ENCODE peak calls at places on chromosomes 12 and 14, in eight cellular contexts. One of them, this sample, is unnamed.
A peak's percentile ranks its signal among the peaks of the same experiment; 100 is the strongest.

GRCh38 chr14:91018465-91018864 is 42.0 kb downstream of the RPS6KA5 start:
- DNase-seq in transverse colon: no peak
- DNase-seq in RWPE1: no peak
- DNase-seq in sigmoid colon: no peak
- DNase-seq in epithelial cell of esophagus: no peak
- DNase-seq in AG10803: no peak
- DNase-seq in HFF-Myc: no peak
- DNase-seq in left lung: no peak
- DNase-seq in this sample: no peak

GRCh38 chr12:94039914-94040313 is 108.5 kb upstream of the PLXNC1 start:
- DNase-seq in HFF-Myc: no peak
- DNase-seq in RWPE1: no peak
- DNase-seq in transverse colon: no peak
- DNase-seq in sigmoid colon: no peak
- DNase-seq in AG10803: peak; percentile 71
- DNase-seq in epithelial cell of esophagus: no peak
- DNase-seq in left lung: no peak
- DNase-seq in this sample: no peak

GRCh38 chr12:22206111-22206728 is 128.3 kb downstream of the ST8SIA1 start:
- DNase-seq in AG10803: no peak
- DNase-seq in RWPE1: peak; percentile 20
- DNase-seq in left lung: no peak
- DNase-seq in transverse colon: no peak
- DNase-seq in sigmoid colon: no peak
- DNase-seq in epithelial cell of esophagus: peak; percentile 62
- DNase-seq in HFF-Myc: no peak
- DNase-seq in this sample: no peak

GRCh38 chr12:124030510-124030909 is 57.5 kb downstream of the ZNF664 start:
- DNase-seq in AG10803: peak; percentile 74
- DNase-seq in transverse colon: no peak
- DNase-seq in RWPE1: peak; percentile 13
- DNase-seq in HFF-Myc: no peak
- DNase-seq in epithelial cell of esophagus: peak; percentile 11
- DNase-seq in sigmoid colon: no peak
- DNase-seq in left lung: no peak
- DNase-seq in this sample: no peak

GRCh38 chr14:33733721-33734120 is 217.2 kb downstream of the EGLN3 start:
- DNase-seq in sigmoid colon: no peak
- DNase-seq in left lung: no peak
- DNase-seq in HFF-Myc: no peak
- DNase-seq in epithelial cell of esophagus: no peak
- DNase-seq in transverse colon: no peak
- DNase-seq in AG10803: no peak
- DNase-seq in RWPE1: no peak
- DNase-seq in this sample: no peak

GRCh38 chr14:51807355-51807754 is 53.1 kb upstream of the GNG2 start:
- DNase-seq in epithelial cell of esophagus: no peak
- DNase-seq in left lung: no peak
- DNase-seq in HFF-Myc: no peak
- DNase-seq in sigmoid colon: peak; percentile 71
- DNase-seq in RWPE1: no peak
- DNase-seq in transverse colon: no peak
- DNase-seq in AG10803: peak; percentile 70
- DNase-seq in this sample: no peak

GRCh38 chr14:50758279-50758678 is 72.7 kb downstream of the NIN start:
- DNase-seq in transverse colon: no peak
- DNase-seq in RWPE1: no peak
- DNase-seq in AG10803: no peak
- DNase-seq in sigmoid colon: no peak
- DNase-seq in HFF-Myc: no peak
- DNase-seq in epithelial cell of esophagus: no peak
- DNase-seq in left lung: no peak
- DNase-seq in this sample: no peak

GRCh38 chr12:122858171-122858570 is 22.9 kb downstream of the HIP1R start:
- DNase-seq in sigmoid colon: no peak
- DNase-seq in RWPE1: no peak
- DNase-seq in epithelial cell of esophagus: no peak
- DNase-seq in AG10803: no peak
- DNase-seq in HFF-Myc: no peak
- DNase-seq in left lung: no peak
- DNase-seq in transverse colon: no peak
- DNase-seq in this sample: no peak

GRCh38 chr14:91770185-91770584 is 38.3 kb upstream of the CATSPERB start:
- DNase-seq in HFF-Myc: no peak
- DNase-seq in transverse colon: no peak
- DNase-seq in sigmoid colon: no peak
- DNase-seq in RWPE1: no peak
- DNase-seq in AG10803: no peak
- DNase-seq in epithelial cell of esophagus: no peak
- DNase-seq in left lung: no peak
- DNase-seq in this sample: no peak

GRCh38 chr14:33689680-33690079 is 261.2 kb downstream of the EGLN3 start:
- DNase-seq in left lung: no peak
- DNase-seq in sigmoid colon: no peak
- DNase-seq in RWPE1: no peak
- DNase-seq in HFF-Myc: no peak
- DNase-seq in transverse colon: no peak
- DNase-seq in AG10803: no peak
- DNase-seq in epithelial cell of esophagus: no peak
- DNase-seq in this sample: no peak

GRCh38 chr12:54036620-54037359 is 3.9 kb downstream of the HOXC5 start:
- DNase-seq in left lung: no peak
- DNase-seq in transverse colon: no peak
- DNase-seq in sigmoid colon: no peak
- DNase-seq in epithelial cell of esophagus: peak; percentile 60
- DNase-seq in RWPE1: no peak
- DNase-seq in HFF-Myc: no peak
- DNase-seq in AG10803: peak; percentile 75
- DNase-seq in this sample: peak; percentile 26

GRCh38 chr14:24948261-24948847 is 101.6 kb downstream of the STXBP6 start:
- DNase-seq in HFF-Myc: no peak
- DNase-seq in left lung: no peak
- DNase-seq in RWPE1: no peak
- DNase-seq in epithelial cell of esophagus: no peak
- DNase-seq in sigmoid colon: no peak
- DNase-seq in transverse colon: no peak
- DNase-seq in AG10803: no peak
- DNase-seq in this sample: no peak

GRCh38 chr14:96252323-96253052 is 3.5 kb upstream of the BDKRB1 start:
- DNase-seq in epithelial cell of esophagus: no peak
- DNase-seq in HFF-Myc: no peak
- DNase-seq in AG10803: peak; percentile 68
- DNase-seq in transverse colon: no peak
- DNase-seq in RWPE1: no peak
- DNase-seq in left lung: no peak
- DNase-seq in sigmoid colon: no peak
- DNase-seq in this sample: no peak

GRCh38 chr14:29584992-29585391 is 342.7 kb downstream of the PRKD1 start:
- DNase-seq in left lung: peak; percentile 65
- DNase-seq in epithelial cell of esophagus: no peak
- DNase-seq in HFF-Myc: peak; percentile 54
- DNase-seq in AG10803: peak; percentile 89
- DNase-seq in sigmoid colon: peak; percentile 77
- DNase-seq in transverse colon: peak; percentile 8
- DNase-seq in RWPE1: no peak
- DNase-seq in this sample: peak; percentile 38

GRCh38 chr14:58166005-58166983 is 14.3 kb upstream of the ARMH4 start:
- DNase-seq in AG10803: peak; percentile 79
- DNase-seq in left lung: peak; percentile 74
- DNase-seq in epithelial cell of esophagus: peak; percentile 73
- DNase-seq in transverse colon: peak; percentile 85
- DNase-seq in sigmoid colon: peak; percentile 90
- DNase-seq in HFF-Myc: peak; percentile 54
- DNase-seq in RWPE1: no peak
- DNase-seq in this sample: peak; percentile 85

DNA sequence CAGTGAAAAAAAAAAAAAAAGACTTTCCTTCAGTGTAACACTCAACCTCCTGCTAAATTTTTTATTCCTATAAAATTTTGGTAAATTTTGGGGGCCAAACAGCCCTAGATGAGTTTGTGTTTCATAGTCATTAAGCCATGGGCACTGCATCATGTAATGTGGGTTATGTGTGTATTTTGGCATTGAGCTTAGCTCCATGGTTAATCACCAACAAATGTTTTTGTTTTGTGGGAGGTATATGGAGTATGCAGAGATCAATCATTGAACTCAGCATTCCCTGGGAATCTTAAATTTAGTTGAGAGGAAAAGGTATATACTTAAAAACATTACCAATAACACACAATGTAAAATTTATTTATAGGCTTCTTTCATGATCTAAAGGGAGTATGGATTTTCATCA is 8.5 kb upstream of the ARMH4 start:
- DNase-seq in epithelial cell of esophagus: no peak
- DNase-seq in sigmoid colon: no peak
- DNase-seq in RWPE1: no peak
- DNase-seq in left lung: no peak
- DNase-seq in transverse colon: no peak
- DNase-seq in HFF-Myc: no peak
- DNase-seq in AG10803: no peak
- DNase-seq in this sample: no peak
- TF ChIP-seq CTCF in epithelial cell of esophagus: no peak
- TF ChIP-seq CTCF in sigmoid colon: no peak
- TF ChIP-seq CTCF in RWPE1: no peak
- TF ChIP-seq CTCF in left lung: no peak
- TF ChIP-seq CTCF in transverse colon: no peak
- TF ChIP-seq CTCF in HFF-Myc: no peak
- TF ChIP-seq CTCF in AG10803: no peak
- TF ChIP-seq CTCF in this sample: no peak

GRCh38 chr14:68676511-68676943 is 116.3 kb downstream of the ZFP36L1 start:
- DNase-seq in AG10803: no peak
- DNase-seq in epithelial cell of esophagus: peak; percentile 99
- DNase-seq in RWPE1: peak; percentile 84
- DNase-seq in transverse colon: no peak
- DNase-seq in left lung: no peak
- DNase-seq in sigmoid colon: peak; percentile 64
- DNase-seq in HFF-Myc: no peak
- DNase-seq in this sample: no peak
- TF ChIP-seq CTCF in AG10803: no peak
- TF ChIP-seq CTCF in epithelial cell of esophagus: peak; percentile 14
- TF ChIP-seq CTCF in RWPE1: no peak
- TF ChIP-seq CTCF in transverse colon: no peak
- TF ChIP-seq CTCF in left lung: no peak
- TF ChIP-seq CTCF in sigmoid colon: no peak
- TF ChIP-seq CTCF in HFF-Myc: no peak
- TF ChIP-seq CTCF in this sample: no peak

GRCh38 chr12:33551006-33551405 is 111.4 kb upstream of the SYT10 start:
- DNase-seq in RWPE1: no peak
- DNase-seq in epithelial cell of esophagus: no peak
- DNase-seq in sigmoid colon: no peak
- DNase-seq in HFF-Myc: no peak
- DNase-seq in AG10803: no peak
- DNase-seq in transverse colon: no peak
- DNase-seq in left lung: no peak
- DNase-seq in this sample: no peak

GRCh38 chr12:33546004-33546403 is 106.4 kb upstream of the SYT10 start:
- DNase-seq in sigmoid colon: no peak
- DNase-seq in HFF-Myc: no peak
- DNase-seq in left lung: no peak
- DNase-seq in transverse colon: no peak
- DNase-seq in RWPE1: no peak
- DNase-seq in epithelial cell of esophagus: no peak
- DNase-seq in AG10803: no peak
- DNase-seq in this sample: no peak

DNA sequence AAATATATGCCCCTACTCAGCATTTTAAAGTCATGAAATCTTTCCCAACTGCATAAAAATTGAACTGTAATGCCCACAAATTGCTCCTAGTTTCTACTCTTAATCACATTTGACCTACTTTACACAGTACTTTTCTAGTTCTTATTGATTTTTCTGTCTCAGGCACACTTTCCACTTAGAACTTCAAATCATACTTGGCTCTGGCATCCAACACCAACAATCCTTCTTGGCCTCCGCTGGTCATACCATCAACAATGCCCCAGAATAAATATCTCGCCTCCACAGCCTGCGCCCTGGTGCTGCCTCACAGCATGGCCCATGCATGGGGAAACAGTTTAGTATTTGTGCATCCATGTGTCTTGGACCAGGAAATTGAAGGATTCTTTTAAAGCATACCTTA is 107.5 kb upstream of the SYT10 start:
- DNase-seq in left lung: no peak
- DNase-seq in AG10803: no peak
- DNase-seq in sigmoid colon: no peak
- DNase-seq in HFF-Myc: no peak
- DNase-seq in transverse colon: no peak
- DNase-seq in epithelial cell of esophagus: no peak
- DNase-seq in RWPE1: no peak
- DNase-seq in this sample: no peak
- TF ChIP-seq CTCF in left lung: no peak
- TF ChIP-seq CTCF in AG10803: no peak
- TF ChIP-seq CTCF in sigmoid colon: no peak
- TF ChIP-seq CTCF in HFF-Myc: no peak
- TF ChIP-seq CTCF in transverse colon: no peak
- TF ChIP-seq CTCF in epithelial cell of esophagus: no peak
- TF ChIP-seq CTCF in RWPE1: no peak
- TF ChIP-seq CTCF in this sample: no peak

GRCh38 chr14:83828406-83828805 is 1701.5 kb upstream of the FLRT2 start:
- DNase-seq in left lung: no peak
- DNase-seq in RWPE1: no peak
- DNase-seq in AG10803: no peak
- DNase-seq in transverse colon: no peak
- DNase-seq in sigmoid colon: no peak
- DNase-seq in epithelial cell of esophagus: no peak
- DNase-seq in HFF-Myc: no peak
- DNase-seq in this sample: no peak

GRCh38 chr14:83827383-83827782 is 1702.6 kb upstream of the FLRT2 start:
- DNase-seq in HFF-Myc: no peak
- DNase-seq in left lung: no peak
- DNase-seq in AG10803: no peak
- DNase-seq in sigmoid colon: no peak
- DNase-seq in epithelial cell of esophagus: no peak
- DNase-seq in transverse colon: no peak
- DNase-seq in RWPE1: no peak
- DNase-seq in this sample: no peak

GRCh38 chr14:83825836-83826235 is 1704.1 kb upstream of the FLRT2 start:
- DNase-seq in HFF-Myc: no peak
- DNase-seq in RWPE1: no peak
- DNase-seq in AG10803: no peak
- DNase-seq in transverse colon: no peak
- DNase-seq in left lung: no peak
- DNase-seq in epithelial cell of esophagus: no peak
- DNase-seq in sigmoid colon: no peak
- DNase-seq in this sample: no peak

GRCh38 chr14:83826838-83827237 is 1703.1 kb upstream of the FLRT2 start:
- DNase-seq in sigmoid colon: no peak
- DNase-seq in AG10803: peak; percentile 5
- DNase-seq in HFF-Myc: no peak
- DNase-seq in transverse colon: no peak
- DNase-seq in RWPE1: no peak
- DNase-seq in epithelial cell of esophagus: no peak
- DNase-seq in left lung: no peak
- DNase-seq in this sample: no peak
- TF ChIP-seq CTCF in sigmoid colon: no peak
- TF ChIP-seq CTCF in AG10803: no peak
- TF ChIP-seq CTCF in HFF-Myc: no peak
- TF ChIP-seq CTCF in transverse colon: no peak
- TF ChIP-seq CTCF in RWPE1: no peak
- TF ChIP-seq CTCF in epithelial cell of esophagus: no peak
- TF ChIP-seq CTCF in left lung: no peak
- TF ChIP-seq CTCF in this sample: no peak

This sample was measured in Calu3.